ENCODE peak calls at places on chromosomes 6 and 20, in nine cellular contexts. I is activated CD4-positive, alpha-beta T cell treated with anti-CD3 and anti-CD28 coated beads, Interleukin-2, amount 50 U/mL, for 1 hour; N is NCI-H1092 treated with DMSO at 0.1 percent for 48 hours; S is lower lobe of right lung; E is activated CD8-positive, alpha-beta memory T cell treated with anti-CD3 and anti-CD28 coated beads for 24 hours; Z is WERI-Rb-1; G is colonic mucosa; L is activated T-cell treated with anti-CD3 and anti-CD28 coated beads, Interleukin-2, amount 50 U/mL, for 72 hours; T is fibroblast of the aortic adventitia. K is an unnamed sample.

GRCh38 chr6:137233561-137234504 is 14.6 kb upstream of the IFNGR1 start:
- DNase-seq in I (no peak), N (no peak), S (no peak), E (no peak), Z (no peak), G (peak), L (no peak), T (peak), K (no peak)

GRCh38 chr6:41347349-41348050 is 12.1 kb downstream of the NCR2 start:
- DNase-seq in I (no peak), N (no peak), S (no peak), E (no peak), Z (no peak), G (no peak), L (no peak), T (no peak), K (no peak)

GRCh38 chr20:3137492-3137891 is 22.2 kb downstream of the FASTKD5 start:
- DNase-seq in I (no peak), N (no peak), S (no peak), E (no peak), Z (no peak), G (no peak), L (no peak), T (no peak), K (no peak)

GRCh38 chr6:14544689-14545088 is 427.1 kb downstream of the CD83 start:
- DNase-seq in I (no peak), N (peak), S (no peak), E (no peak), Z (peak), G (no peak), L (no peak), T (peak), K (peak)

GRCh38 chr20:40887100-40887499 is 141.5 kb upstream of the TOP1 start:
- DNase-seq in I (no peak), N (no peak), S (no peak), E (no peak), Z (no peak), G (no peak), L (no peak), T (no peak), K (no peak)

GRCh38 chr6:30091577-30092381 is 16.2 kb upstream of the RNF39 start:
- DNase-seq in I (no peak), N (no peak), S (peak), E (no peak), Z (no peak), G (peak), L (no peak), T (peak), K (no peak)

GRCh38 chr20:58706150-58706892 is 13.7 kb downstream of the NPEPL1 start:
- DNase-seq in I (no peak), N (no peak), S (no peak), E (no peak), Z (no peak), G (peak), L (no peak), T (no peak), K (no peak)

GRCh38 chr6:14722704-14723103 is 523.2 kb upstream of the JARID2 start:
- DNase-seq in I (no peak), N (no peak), S (no peak), E (no peak), Z (no peak), G (no peak), L (no peak), T (no peak), K (no peak)

GRCh38 chr6:131443514-131443913 is 129.5 kb upstream of the ARG1 start:
- DNase-seq in I (peak), N (no peak), S (no peak), E (peak), Z (no peak), G (no peak), L (peak), T (no peak), K (no peak)

GRCh38 chr6:11894212-11894611 is 115.6 kb upstream of the ADTRP start:
- DNase-seq in I (no peak), N (no peak), S (no peak), E (no peak), Z (no peak), G (no peak), L (no peak), T (no peak), K (no peak)

GRCh38 chr20:4008877-4009276 is 6.5 kb downstream of the RNF24 start:
- DNase-seq in I (no peak), N (no peak), S (no peak), E (no peak), Z (no peak), G (no peak), L (no peak), T (no peak), K (no peak)